ENCODE peak calls at places on chromosomes 13 and 19, in nine cellular contexts. E is cardiac fibroblast, M is right atrium auricular region, Z is A549, G is BJ, I is lower lobe of right lung, S is heart right ventricle, X is AG10803, N is IMR-90. O is an unnamed sample.

GRCh38 chr13:59343993-59344780 is 819.5 kb downstream of the DIAPH3 start:
- DNase-seq in G (no peak), M (no peak), S (no peak), E (no peak), X (no peak), I (no peak), N (no peak), Z (no peak), O (no peak)

GRCh38 chr13:43369319-43369718 is 345.9 kb downstream of the DNAJC15 start:
- DNase-seq in M (no peak), E (no peak), X (no peak), I (no peak), Z (no peak), G (no peak), N (no peak), S (no peak), O (no peak)

GRCh38 chr13:100484708-100485107 is 103.9 kb downstream of the GGACT start:
- DNase-seq in G (no peak), Z (no peak), N (no peak), M (no peak), X (no peak), S (no peak), E (no peak), I (no peak), O (no peak)

GRCh38 chr19:29724102-29724641 is 9.1 kb upstream of the C19orf12 start:
- DNase-seq in E (peak), Z (no peak), N (peak), S (no peak), G (no peak), I (no peak), M (no peak), X (no peak), O (no peak)

GRCh38 chr13:19845758-19846157 is 17.7 kb downstream of the ZMYM5 start:
- DNase-seq in N (peak), X (peak), I (no peak), E (peak), G (peak), S (no peak), M (no peak), Z (peak), O (peak)

GRCh38 chr13:49409008-49409407 is 34.9 kb downstream of the CAB39L start:
- DNase-seq in Z (no peak), E (no peak), I (no peak), S (no peak), X (no peak), M (no peak), G (no peak), N (no peak), O (peak)

GRCh38 chr19:30391554-30392551 is 19.7 kb downstream of the ZNF536 start:
- DNase-seq in G (peak), M (peak), N (no peak), E (no peak), X (peak), Z (no peak), I (no peak), S (no peak), O (peak)

GRCh38 chr19:35754365-35755139 is 2.3 kb downstream of the HSPB6 start:
- DNase-seq in S (no peak), G (no peak), N (no peak), M (no peak), Z (no peak), I (no peak), X (no peak), E (no peak), O (no peak)

GRCh38 chr19:4534836-4535658 is at the start of gene PLIN5:
- DNase-seq in Z (peak), G (no peak), E (peak), S (peak), X (no peak), M (peak), N (peak), I (peak), O (no peak)

GRCh38 chr13:101554420-101555125 is 102.1 kb downstream of the ITGBL1 start:
- DNase-seq in S (no peak), M (no peak), Z (no peak), E (no peak), X (peak), N (no peak), G (no peak), I (no peak), O (no peak)

GRCh38 chr19:21569497-21569870 is 64.1 kb downstream of the ZNF429 start:
- DNase-seq in M (no peak), G (no peak), Z (no peak), N (no peak), S (no peak), I (peak), E (peak), X (no peak), O (no peak)

GRCh38 chr19:43606569-43607229 is 5.2 kb upstream of the SRRM5 start:
- DNase-seq in G (no peak), X (no peak), Z (no peak), E (no peak), S (no peak), I (no peak), N (no peak), M (no peak), O (no peak)

GRCh38 chr13:48739346-48740037 is 85.8 kb downstream of the CYSLTR2 start:
- DNase-seq in G (no peak), I (no peak), M (no peak), E (peak), Z (no peak), S (no peak), X (no peak), N (peak), O (peak)

GRCh38 chr13:30145709-30146367 is 161.5 kb downstream of the KATNAL1 start:
- DNase-seq in M (no peak), I (no peak), Z (no peak), G (no peak), N (no peak), X (no peak), E (no peak), S (no peak), O (no peak)

GRCh38 chr19:18473003-18473705 is 35.2 kb upstream of the ISYNA1 start:
- DNase-seq in X (no peak), N (peak), M (no peak), E (no peak), Z (no peak), S (no peak), I (no peak), G (no peak), O (no peak)
- H3K4me3 ChIP-seq in X (no peak), N (no peak), M (no peak), E (no peak), Z (no peak), S (no peak), I (no peak), G (no peak), O (no peak)

GRCh38 chr13:38951525-38952313 is 38.9 kb downstream of the STOML3 start:
- DNase-seq in S (peak), G (no peak), N (no peak), M (peak), E (peak), X (no peak), Z (no peak), I (no peak), O (no peak)
- H3K4me3 ChIP-seq in S (no peak), G (no peak), N (no peak), M (no peak), E (no peak), X (no peak), Z (no peak), I (no peak), O (no peak)

GRCh38 chr19:676343-677105 is at the start of gene FSTL3:
- DNase-seq in M (no peak), E (peak), I (no peak), Z (peak), G (no peak), S (no peak), N (no peak), X (no peak), O (peak)

GRCh38 chr19:677201-677600 is 1.0 kb downstream of the FSTL3 start:
- DNase-seq in Z (peak), G (no peak), X (peak), M (peak), E (peak), N (peak), S (peak), I (peak), O (peak)

GRCh38 chr19:676007-676342 is 217 bp upstream of the FSTL3 start:
- DNase-seq in X (no peak), I (no peak), G (no peak), Z (no peak), E (no peak), M (no peak), N (no peak), S (no peak), O (no peak)

GRCh38 chr19:678791-679388 is 2.7 kb downstream of the FSTL3 start:
- DNase-seq in Z (no peak), S (no peak), N (no peak), X (no peak), M (no peak), E (no peak), I (no peak), G (no peak), O (no peak)

GRCh38 chr19:677601-678380 is 1.6 kb downstream of the FSTL3 start:
- DNase-seq in S (no peak), X (no peak), M (no peak), G (no peak), Z (peak), N (no peak), E (no peak), I (no peak), O (no peak)
- H3K4me3 ChIP-seq in S (no peak), X (peak), M (peak), G (peak), Z (peak), N (peak), E (peak), I (peak), O (no peak)

GRCh38 chr13:40652588-40652940 is 13.9 kb downstream of the FOXO1 start:
- DNase-seq in N (no peak), M (no peak), X (peak), I (no peak), E (no peak), S (no peak), Z (no peak), G (peak), O (no peak)
- H3K4me3 ChIP-seq in N (no peak), M (no peak), X (no peak), I (no peak), E (no peak), S (no peak), Z (no peak), G (no peak), O (no peak)